ENCODE peak calls at places on chromosomes 2 and 18, in seven cellular contexts. W is neural crest cell; M is head of caudate nucleus; H is GM04504; O is upper lobe of left lung; D is activated T-helper 1 cell treated with anti-CD3 and anti-CD28 coated beads, Interleukin-12 subunit alpha, Interleukin-12 subunit beta, Interleukin-2, Interleukin-4 antibody, amounts not matched to agents 30 ng/mL and 10 ng/mL and 1 ng/mL, durations not matched to agents 14 hours and 24 hours and 36 hours; T is stimulated activated CD4-positive, alpha-beta T cell treated with anti-CD3 and anti-CD28 coated beads, Interleukin-1b, Interleukin-23, amount 100 ng/mL, for 48 hours. G is an unnamed sample.

GRCh38 chr18:12478269-12479057 is 70.7 kb downstream of the PRELID3A start:
- DNase-seq in W (no peak), M (no peak), H (no peak), O (no peak), D (no peak), T (no peak), G (no peak)

GRCh38 chr18:28177828-28178635 is 1.1 kb upstream of the CDH2 start:
- DNase-seq in W (peak), M (peak), H (no peak), O (no peak), D (no peak), T (no peak), G (peak)

GRCh38 chr2:35731674-35732073 is 623.9 kb upstream of the CRIM1 start:
- DNase-seq in W (no peak), M (no peak), H (no peak), O (no peak), D (no peak), T (no peak), G (no peak)

GRCh38 chr2:23497063-23497462 is 112.1 kb downstream of the KLHL29 start:
- DNase-seq in W (no peak), M (no peak), H (no peak), O (no peak), D (peak), T (peak), G (no peak)

GRCh38 chr18:32366586-32367538 is 103.8 kb downstream of the GAREM1 start:
- DNase-seq in W (no peak), M (no peak), H (no peak), O (no peak), D (no peak), T (no peak), G (no peak)

GRCh38 chr2:180061085-180061484 is 54.0 kb upstream of the CWC22 start:
- DNase-seq in W (no peak), M (no peak), H (no peak), O (no peak), D (no peak), T (no peak), G (no peak)

GRCh38 chr2:100667801-100668200 is 105.0 kb downstream of the PDCL3 start:
- DNase-seq in W (no peak), M (no peak), H (no peak), O (no peak), D (no peak), T (no peak), G (no peak)

GRCh38 chr2:28408764-28409599 is 16.3 kb downstream of the FOSL2 start:
- DNase-seq in W (no peak), M (no peak), H (no peak), O (peak), D (peak), T (peak), G (no peak)

GRCh38 chr2:241314181-241314932 is 1.1 kb downstream of the HDLBP start:
- DNase-seq in W (no peak), M (no peak), H (no peak), O (no peak), D (no peak), T (no peak), G (no peak)

GRCh38 chr18:3449702-3450357 is at the start of gene TGIF1:
- DNase-seq in W (peak), M (peak), H (peak), O (peak), D (peak), T (peak), G (no peak)

GRCh38 chr2:37588316-37588777 is 83.1 kb downstream of the CDC42EP3 start:
- DNase-seq in W (no peak), M (no peak), H (no peak), O (no peak), D (no peak), T (no peak), G (no peak)

GRCh38 chr2:49901202-49901865 is 747.0 kb upstream of the FSHR start:
- DNase-seq in W (no peak), M (no peak), H (no peak), O (no peak), D (no peak), T (no peak), G (no peak)

GRCh38 chr2:231926761-231927565 is 767 bp upstream of the NPPC start:
- DNase-seq in W (no peak), M (peak), H (no peak), O (no peak), D (no peak), T (peak), G (no peak)

GRCh38 chr2:233280114-233280693 is 27.4 kb upstream of the SAG start:
- DNase-seq in W (no peak), M (no peak), H (no peak), O (no peak), D (no peak), T (no peak), G (no peak)

GRCh38 chr2:128779301-128780095 is 460.8 kb upstream of the HS6ST1 start:
- DNase-seq in W (no peak), M (no peak), H (no peak), O (peak), D (no peak), T (no peak), G (no peak)

GRCh38 chr2:121019756-121020155 is 265.2 kb downstream of the TFCP2L1 start:
- DNase-seq in W (no peak), M (no peak), H (no peak), O (no peak), D (no peak), T (no peak), G (no peak)

GRCh38 chr2:233100192-233100998 is 40.3 kb downstream of the INPP5D start:
- DNase-seq in W (no peak), M (no peak), H (no peak), O (no peak), D (no peak), T (peak), G (no peak)

GRCh38 chr2:207706936-207707860 is 4.2 kb upstream of the CCNYL1 start:
- DNase-seq in W (no peak), M (no peak), H (no peak), O (no peak), D (no peak), T (no peak), G (no peak)

G was measured in cerebellum.